ENCODE peak calls at places on chromosome 2, in eight cellular contexts. I, E, K, L, U, W, M and R are unnamed samples.

GRCh38 chr2:197575987-197576386 is 60.1 kb downstream of the MOB4 start:
- DNase-seq in I (no peak), E (peak), K (no peak), L (no peak), U (no peak), W (no peak), M (no peak), R (peak)

GRCh38 chr2:231391981-231392380 is 3.5 kb upstream of the B3GNT7 start:
- DNase-seq in I (no peak), E (no peak), K (no peak), L (no peak), U (no peak), W (no peak), M (no peak), R (no peak)

GRCh38 chr2:99942948-99943347 is 199.4 kb downstream of the AFF3 start:
- DNase-seq in I (no peak), E (no peak), K (no peak), L (no peak), U (no peak), W (no peak), M (no peak), R (no peak)

GRCh38 chr2:183416741-183417140 is 292.5 kb downstream of the NUP35 start:
- DNase-seq in I (no peak), E (no peak), K (no peak), L (no peak), U (no peak), W (no peak), M (no peak), R (no peak)

GRCh38 chr2:70248810-70249438 is 496 bp upstream of the TIA1 start:
- DNase-seq in I (no peak), E (peak), K (peak), L (peak), U (peak), W (no peak), M (peak), R (peak)

GRCh38 chr2:165069131-165069530 is 113.8 kb upstream of the SLC38A11 start:
- DNase-seq in I (no peak), E (no peak), K (no peak), L (no peak), U (no peak), W (no peak), M (no peak), R (no peak)

GRCh38 chr2:231810905-231811304 is 24.7 kb downstream of the COPS7B start:
- DNase-seq in I (no peak), E (no peak), K (no peak), L (no peak), U (no peak), W (no peak), M (no peak), R (no peak)

GRCh38 chr2:29293830-29294438 is 178.7 kb downstream of the CLIP4 start:
- DNase-seq in I (peak), E (no peak), K (no peak), L (no peak), U (peak), W (no peak), M (peak), R (no peak)

GRCh38 chr2:82998770-82999169 is 1460.3 kb downstream of the SUCLG1 start:
- DNase-seq in I (no peak), E (no peak), K (no peak), L (no peak), U (no peak), W (no peak), M (no peak), R (no peak)

GRCh38 chr2:27720004-27720551 is 51.4 kb upstream of the MRPL33 start:
- DNase-seq in I (peak), E (no peak), K (no peak), L (no peak), U (no peak), W (no peak), M (peak), R (no peak)

GRCh38 chr2:30206461-30207430 is 24.6 kb upstream of the LBH start:
- DNase-seq in I (no peak), E (peak), K (no peak), L (no peak), U (no peak), W (no peak), M (no peak), R (peak)

GRCh38 chr2:69345434-69345833 is 41.6 kb downstream of the GFPT1 start:
- DNase-seq in I (no peak), E (no peak), K (no peak), L (no peak), U (no peak), W (no peak), M (peak), R (no peak)

GRCh38 chr2:101821828-101822458 is 124.4 kb downstream of the MAP4K4 start:
- DNase-seq in I (no peak), E (no peak), K (no peak), L (no peak), U (no peak), W (no peak), M (no peak), R (no peak)

GRCh38 chr2:191620144-191620543 is 57.8 kb upstream of the NABP1 start:
- DNase-seq in I (no peak), E (no peak), K (no peak), L (no peak), U (no peak), W (no peak), M (no peak), R (no peak)

GRCh38 chr2:112583497-112584133 is 794 bp upstream of the CHCHD5 start:
- DNase-seq in I (peak), E (no peak), K (no peak), L (no peak), U (peak), W (no peak), M (peak), R (no peak)

GRCh38 chr2:204109681-204110080 is 173.1 kb downstream of the ICOS start:
- DNase-seq in I (no peak), E (no peak), K (no peak), L (no peak), U (no peak), W (no peak), M (no peak), R (no peak)

GRCh38 chr2:221997100-221997499 is 301.7 kb downstream of the PAX3 start:
- DNase-seq in I (peak), E (no peak), K (no peak), L (no peak), U (no peak), W (no peak), M (peak), R (no peak)

GRCh38 chr2:177262137-177262536 is 2.4 kb downstream of the NFE2L2 start:
- DNase-seq in I (no peak), E (no peak), K (no peak), L (no peak), U (no peak), W (no peak), M (no peak), R (no peak)

GRCh38 chr2:8462280-8462679 is 219.6 kb upstream of the ID2 start:
- DNase-seq in I (no peak), E (no peak), K (no peak), L (no peak), U (no peak), W (no peak), M (no peak), R (peak)

GRCh38 chr2:197307236-197307932 is 3.2 kb downstream of the ANKRD44 start:
- DNase-seq in I (no peak), E (no peak), K (no peak), L (no peak), U (no peak), W (no peak), M (no peak), R (no peak)

GRCh38 chr2:134954065-134954464 is 35.4 kb downstream of the CCNT2 start:
- DNase-seq in I (no peak), E (no peak), K (no peak), L (no peak), U (no peak), W (no peak), M (no peak), R (no peak)

GRCh38 chr2:241870611-241871537 is 1.3 kb downstream of the RTP5 start:
- DNase-seq in I (no peak), E (no peak), K (no peak), L (no peak), U (no peak), W (no peak), M (no peak), R (no peak)

GRCh38 chr2:201880620-201881381 is 74.5 kb downstream of the CDK15 start:
- DNase-seq in I (no peak), E (peak), K (no peak), L (no peak), U (peak), W (no peak), M (no peak), R (no peak)

GRCh38 chr2:238308177-238308576 is 12.1 kb upstream of the TRAF3IP1 start:
- DNase-seq in I (no peak), E (peak), K (no peak), L (no peak), U (peak), W (no peak), M (no peak), R (peak)

GRCh38 chr2:70145851-70146739 is 44.7 kb downstream of the C2orf42 start:
- DNase-seq in I (no peak), E (no peak), K (no peak), L (no peak), U (no peak), W (no peak), M (no peak), R (no peak)

GRCh38 chr2:181231886-181232644 is 225.1 kb upstream of the ITGA4 start:
- DNase-seq in I (no peak), E (no peak), K (no peak), L (no peak), U (no peak), W (no peak), M (no peak), R (no peak)

GRCh38 chr2:2181505-2181904 is 149.6 kb downstream of the MYT1L start:
- DNase-seq in I (no peak), E (no peak), K (no peak), L (no peak), U (no peak), W (no peak), M (no peak), R (no peak)

DNA sequence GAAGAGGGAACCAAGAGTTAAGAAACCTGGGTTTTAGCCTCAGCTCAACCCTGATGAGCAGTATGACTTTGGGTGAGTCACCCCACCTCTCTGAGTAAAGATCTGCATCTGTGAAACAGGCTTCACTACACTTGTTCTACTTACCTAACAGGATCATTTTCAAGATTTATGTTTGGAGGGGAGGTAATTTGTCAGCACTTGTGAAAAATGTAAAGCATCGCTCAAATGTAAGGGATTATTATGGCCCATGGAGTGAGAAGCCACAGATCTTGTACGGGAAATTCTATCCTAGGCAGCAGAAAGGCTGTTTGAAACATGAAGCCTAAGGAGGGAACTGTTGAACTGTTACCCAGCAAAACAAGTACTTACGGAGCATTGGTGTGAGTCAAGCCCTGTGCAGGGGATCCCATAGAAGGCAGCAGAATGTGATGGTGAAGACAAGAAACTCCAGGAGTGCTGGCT is 160.6 kb downstream of the PRKCE start:
- DNase-seq in I (no peak), E (no peak), K (no peak), L (no peak), U (no peak), W (no peak), M (no peak), R (no peak)
- TF ChIP-seq POLR2AphosphoS5 in I (no peak), E (no peak), K (no peak), L (peak), U (no peak), W (no peak), M (no peak), R (peak)

DNA sequence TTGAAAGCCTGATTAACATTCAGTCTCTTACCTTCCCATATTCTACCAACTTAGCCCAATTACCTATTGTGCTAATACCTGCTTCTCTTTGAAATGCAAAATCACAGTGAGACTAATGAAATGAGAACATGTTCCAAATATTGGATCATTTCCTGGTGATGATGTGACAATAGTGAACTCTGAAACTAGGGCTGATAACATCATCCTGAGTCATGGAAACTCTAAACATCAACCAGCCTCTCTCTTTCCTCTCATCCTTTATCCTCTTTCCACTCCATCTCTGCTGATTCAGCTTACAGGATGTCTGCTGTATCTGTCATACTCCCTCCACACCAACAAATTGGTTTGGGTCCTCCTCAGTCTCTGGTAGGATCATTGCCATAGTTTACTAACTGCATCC is 98.8 kb upstream of the NCKAP5 start:
- DNase-seq in I (no peak), E (no peak), K (no peak), L (no peak), U (no peak), W (no peak), M (no peak), R (no peak)
- TF ChIP-seq POLR2A in I (no peak), E (no peak), K (no peak), L (no peak), U (no peak), W (no peak), M (no peak), R (no peak)

GRCh38 chr2:25342372-25343186 is 854 bp upstream of the DNMT3A start:
- DNase-seq in I (peak), E (peak), K (peak), L (peak), U (peak), W (no peak), M (peak), R (peak)
- TF ChIP-seq POLR2AphosphoS5 in I (no peak), E (no peak), K (no peak), L (no peak), U (no peak), W (no peak), M (no peak), R (peak)

DNA sequence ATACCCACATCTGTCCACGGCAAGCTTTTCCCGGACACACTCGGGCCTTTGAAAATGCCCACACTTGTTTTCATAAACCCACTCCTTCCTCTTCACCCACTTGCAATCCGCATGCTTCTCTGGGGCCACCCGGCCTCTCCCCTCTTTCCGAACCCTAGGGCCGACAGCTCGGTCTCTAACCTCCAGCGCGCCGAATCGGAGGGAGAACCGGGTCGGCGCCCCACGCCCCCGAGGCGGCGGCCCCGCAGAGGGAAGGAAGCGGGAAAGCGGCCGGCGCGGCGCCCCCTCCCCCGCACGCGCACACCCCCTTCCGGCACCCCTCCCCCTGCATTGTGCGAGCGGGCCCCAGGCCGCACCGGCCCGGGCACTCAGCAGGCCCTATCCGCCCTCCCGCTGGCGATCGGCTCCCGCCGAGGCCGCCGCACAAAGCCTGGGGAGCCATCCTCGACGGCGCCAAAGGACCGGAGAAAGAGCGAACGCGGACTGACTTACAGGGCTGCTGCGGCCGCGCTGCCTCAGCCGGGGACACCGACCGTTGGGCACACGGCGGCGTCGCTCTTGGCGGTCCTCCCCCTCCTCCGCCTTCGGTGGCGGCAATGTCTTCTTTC is 435 bp downstream of the PUM2 start:
- DNase-seq in I (no peak), E (peak), K (no peak), L (peak), U (peak), W (no peak), M (peak), R (peak)
- TF ChIP-seq POLR2A in I (no peak), E (no peak), K (peak), L (no peak), U (peak), W (peak), M (peak), R (no peak)

DNA sequence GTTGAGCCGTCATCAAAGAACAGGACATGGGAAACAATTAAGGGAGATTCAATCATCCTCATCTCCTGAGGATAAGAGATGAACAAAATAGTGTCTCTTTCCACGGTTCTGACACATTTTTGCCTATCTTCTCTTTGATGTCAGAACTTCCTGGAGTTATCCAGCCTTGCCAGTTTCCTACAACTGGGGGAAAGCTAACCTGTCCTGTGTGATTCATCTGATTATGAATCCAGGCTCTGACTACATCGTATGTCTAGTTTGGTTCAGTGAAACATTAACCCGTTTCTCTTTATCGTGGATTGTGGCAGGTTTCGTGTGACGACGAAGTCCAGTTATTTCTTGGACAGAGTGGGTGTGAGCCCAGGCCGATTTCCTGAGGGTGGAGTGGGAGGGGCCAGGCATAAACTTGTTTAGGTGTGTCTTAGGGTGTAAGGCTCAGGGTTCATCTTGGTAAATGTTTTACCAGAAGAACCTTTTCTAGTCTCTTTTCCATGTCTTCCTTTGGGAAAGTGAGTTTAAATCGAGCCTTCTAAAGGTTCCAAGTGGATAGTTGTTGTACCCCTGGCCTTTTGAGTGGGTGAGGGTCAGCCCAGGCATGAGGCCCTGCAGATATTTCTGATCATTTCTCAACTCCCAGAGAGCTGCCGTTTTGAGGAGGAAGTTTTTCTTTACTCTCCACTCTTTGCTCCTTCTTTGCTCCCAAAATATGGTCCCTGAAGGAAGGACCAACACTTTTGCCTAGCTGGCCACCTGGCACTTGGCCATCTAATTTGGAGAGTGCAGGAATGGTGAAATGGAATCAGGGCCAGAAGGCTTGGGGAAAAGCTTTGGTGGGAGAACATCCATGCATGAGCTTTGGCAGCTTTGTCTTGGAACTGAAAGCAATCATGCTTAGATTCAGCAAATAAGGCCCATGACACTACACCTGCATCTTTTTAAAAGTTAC is 50.4 kb upstream of the FZD5 start:
- DNase-seq in I (no peak), E (no peak), K (no peak), L (peak), U (no peak), W (no peak), M (peak), R (no peak)
- TF ChIP-seq POLR2AphosphoS5 in I (no peak), E (no peak), K (no peak), L (peak), U (no peak), W (no peak), M (peak), R (no peak)

DNA sequence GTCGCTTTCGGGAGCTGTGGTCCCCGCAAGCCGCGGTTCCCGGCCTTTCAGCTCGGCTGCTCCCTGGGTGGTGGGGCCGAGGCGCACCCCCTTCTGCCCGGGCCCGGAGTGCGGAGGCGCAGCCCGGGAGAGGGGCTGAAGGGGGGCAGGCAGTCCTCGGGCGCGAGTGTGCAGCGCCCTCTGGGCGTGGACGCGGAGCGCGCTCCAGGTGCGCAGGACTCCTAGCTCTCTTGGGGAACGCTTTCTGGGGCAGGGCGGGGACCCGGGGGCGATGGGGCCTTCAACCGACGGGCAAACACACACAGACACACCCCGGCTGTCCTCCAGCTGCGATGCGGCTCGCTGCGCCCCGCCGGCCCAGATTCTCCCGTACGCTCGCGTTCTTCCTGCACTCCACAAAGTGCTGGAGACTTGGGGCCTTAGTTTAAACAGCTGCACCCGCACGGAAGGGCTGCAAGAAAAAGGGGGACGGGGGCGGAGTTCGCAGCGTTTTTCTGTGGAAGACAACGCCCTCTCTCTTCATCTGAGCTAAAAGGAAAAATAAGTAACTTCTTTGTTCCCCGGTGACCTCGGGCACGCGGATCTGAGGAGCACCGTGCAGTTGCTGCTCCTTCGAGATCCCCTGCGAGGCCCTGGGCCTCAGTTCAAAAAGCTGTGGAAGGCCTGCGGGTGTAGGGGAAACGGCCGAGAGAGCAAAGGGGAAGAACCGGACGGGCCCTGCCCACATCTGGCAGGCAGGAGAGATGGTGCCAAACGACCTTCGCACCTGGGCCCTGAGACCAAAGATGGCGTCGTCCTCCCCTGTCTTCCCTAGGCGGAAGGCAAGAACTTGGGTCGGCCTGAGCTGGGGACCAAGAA is 593 bp upstream of the SDC1 start:
- DNase-seq in I (peak), E (peak), K (peak), L (peak), U (peak), W (no peak), M (peak), R (peak)
- TF ChIP-seq POLR2A in I (no peak), E (no peak), K (no peak), L (peak), U (no peak), W (no peak), M (no peak), R (no peak)

DNA sequence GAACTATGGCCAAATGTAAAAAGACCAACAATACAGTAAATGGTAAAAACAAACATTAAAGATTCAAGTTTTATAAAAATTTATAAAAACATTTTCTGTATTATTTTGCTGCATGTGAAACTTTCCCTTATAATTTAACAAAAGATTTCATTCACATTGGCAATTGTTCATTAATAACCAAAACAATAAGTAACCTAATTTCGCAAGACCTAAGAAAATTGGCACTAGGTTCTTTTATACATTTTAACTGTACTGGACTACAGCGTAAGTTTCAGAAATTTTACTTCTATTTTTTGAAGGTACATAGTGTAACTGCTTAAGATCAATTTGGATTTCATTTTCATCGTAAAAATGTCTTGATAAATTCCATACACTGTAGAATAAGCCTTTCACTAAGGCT is 77.2 kb downstream of the FANCL start:
- DNase-seq in I (no peak), E (no peak), K (no peak), L (no peak), U (no peak), W (no peak), M (no peak), R (no peak)
- TF ChIP-seq POLR2AphosphoS5 in I (no peak), E (no peak), K (no peak), L (no peak), U (no peak), W (no peak), M (no peak), R (no peak)